ENCODE peak calls at places on chromosomes 3 and 15, in ten cellular contexts. Y, V, W, P, B, G, L, J, M and Z are unnamed samples.
A peak's percentile ranks its signal among the peaks of the same experiment; 100 is the strongest.

GRCh38 chr3:41148901-41149300 is 50.4 kb upstream of the CTNNB1 start:
- DNase-seq in Y (no peak), V (peak; percentile 11), W (no peak), P (no peak), B (no peak), G (no peak), L (no peak), J (no peak), M (no peak), Z (no peak)

GRCh38 chr3:43148033-43148432 is 42.2 kb upstream of the POMGNT2 start:
- DNase-seq in Y (no peak), V (no peak), W (no peak), P (no peak), B (no peak), G (no peak), L (no peak), J (no peak), M (no peak), Z (no peak)

GRCh38 chr3:115279939-115280338 is 132.9 kb upstream of the ZBTB20 start:
- DNase-seq in Y (no peak), V (no peak), W (no peak), P (peak; percentile 72), B (peak; percentile 72), G (peak; percentile 27), L (no peak), J (no peak), M (no peak), Z (no peak)

GRCh38 chr15:89074402-89075012 is 13.7 kb upstream of the ABHD2 start:
- DNase-seq in Y (no peak), V (no peak), W (no peak), P (no peak), B (no peak), G (no peak), L (no peak), J (no peak), M (no peak), Z (no peak)

GRCh38 chr15:94592495-94592894 is 361.1 kb downstream of the MCTP2 start:
- DNase-seq in Y (no peak), V (no peak), W (no peak), P (no peak), B (no peak), G (no peak), L (no peak), J (no peak), M (no peak), Z (no peak)

GRCh38 chr3:124229407-124229806 is 237.5 kb upstream of the ROPN1 start:
- DNase-seq in Y (no peak), V (no peak), W (no peak), P (no peak), B (no peak), G (no peak), L (no peak), J (no peak), M (no peak), Z (no peak)

GRCh38 chr3:134464693-134465385 is 20.9 kb downstream of the ANAPC13 start:
- DNase-seq in Y (no peak), V (no peak), W (no peak), P (no peak), B (no peak), G (no peak), L (no peak), J (no peak), M (no peak), Z (no peak)

GRCh38 chr3:150000631-150001030 is 29.9 kb upstream of the PFN2 start:
- DNase-seq in Y (no peak), V (no peak), W (no peak), P (no peak), B (no peak), G (peak; percentile 52), L (no peak), J (no peak), M (no peak), Z (no peak)

GRCh38 chr15:100330629-100331215 is 11.1 kb downstream of the ADAMTS17 start:
- DNase-seq in Y (no peak), V (no peak), W (no peak), P (no peak), B (no peak), G (no peak), L (peak; percentile 54), J (no peak), M (peak; percentile 85), Z (no peak)

GRCh38 chr3:41881233-41881821 is 80.6 kb downstream of the ULK4 start:
- DNase-seq in Y (peak; percentile 19), V (no peak), W (no peak), P (peak; percentile 48), B (peak; percentile 66), G (peak; percentile 43), L (no peak), J (no peak), M (peak; percentile 29), Z (peak; percentile 21)

GRCh38 chr3:66021731-66022131 is 17.0 kb downstream of the MAGI1 start:
- DNase-seq in Y (no peak), V (no peak), W (no peak), P (peak; percentile 66), B (no peak), G (peak; percentile 47), L (no peak), J (no peak), M (no peak), Z (no peak)

GRCh38 chr3:38334656-38335055 is 11.9 kb upstream of the XYLB start:
- DNase-seq in Y (no peak), V (no peak), W (no peak), P (peak; percentile 74), B (peak; percentile 87), G (peak; percentile 56), L (no peak), J (no peak), M (no peak), Z (no peak)

GRCh38 chr3:101259485-101260341 is 60.7 kb downstream of the IMPG2 start:
- DNase-seq in Y (no peak), V (no peak), W (no peak), P (no peak), B (no peak), G (no peak), L (no peak), J (no peak), M (no peak), Z (no peak)

GRCh38 chr15:98859149-98859548 is 148.4 kb downstream of the PGPEP1L start:
- DNase-seq in Y (no peak), V (no peak), W (no peak), P (no peak), B (no peak), G (no peak), L (no peak), J (no peak), M (no peak), Z (no peak)

GRCh38 chr3:4338751-4339150 is 35.6 kb downstream of the SETMAR start:
- DNase-seq in Y (no peak), V (no peak), W (no peak), P (no peak), B (no peak), G (no peak), L (no peak), J (no peak), M (no peak), Z (no peak)

GRCh38 chr3:94414412-94414811 is 351.6 kb downstream of the NSUN3 start:
- DNase-seq in Y (no peak), V (no peak), W (no peak), P (no peak), B (no peak), G (no peak), L (no peak), J (no peak), M (no peak), Z (no peak)